ENCODE peak calls at places on chromosomes 16 and 17, in ten cellular contexts. One of them, this sample, is unnamed.

GRCh38 chr17:21674242-21674731 is 18.0 kb upstream of the KCNJ18 start:
- DNase-seq in HEK293T: no peak
- DNase-seq in GM12892: no peak
- DNase-seq in stimulated activated CD4-positive, alpha-beta T cell treated with anti-CD3 and anti-CD28 coated beads, TNF-alpha, amount 100 ng/mL, for 48 hours: no peak
- DNase-seq in non-pigmented ciliary epithelial cell: no peak
- DNase-seq in M059J: no peak
- DNase-seq in tibial nerve: no peak
- DNase-seq in T47D: no peak
- DNase-seq in fibroblast of the aortic adventitia: no peak
- DNase-seq in activated CD4-positive, CD25-positive, alpha-beta regulatory T cell treated with anti-CD3 and anti-CD28 coated beads, Interleukin-2, amount 50 U/mL, for 16 hours: no peak
- DNase-seq in this sample: no peak

GRCh38 chr16:57688987-57689771 is 5.4 kb upstream of the DRC7 start:
- DNase-seq in HEK293T: no peak
- DNase-seq in GM12892: no peak
- DNase-seq in stimulated activated CD4-positive, alpha-beta T cell treated with anti-CD3 and anti-CD28 coated beads, TNF-alpha, amount 100 ng/mL, for 48 hours: no peak
- DNase-seq in non-pigmented ciliary epithelial cell: no peak
- DNase-seq in M059J: no peak
- DNase-seq in tibial nerve: no peak
- DNase-seq in T47D: no peak
- DNase-seq in fibroblast of the aortic adventitia: no peak
- DNase-seq in activated CD4-positive, CD25-positive, alpha-beta regulatory T cell treated with anti-CD3 and anti-CD28 coated beads, Interleukin-2, amount 50 U/mL, for 16 hours: no peak
- DNase-seq in this sample: no peak

GRCh38 chr16:46787909-46788308 is 39.8 kb upstream of the MYLK3 start:
- DNase-seq in HEK293T: no peak
- DNase-seq in GM12892: no peak
- DNase-seq in stimulated activated CD4-positive, alpha-beta T cell treated with anti-CD3 and anti-CD28 coated beads, TNF-alpha, amount 100 ng/mL, for 48 hours: no peak
- DNase-seq in non-pigmented ciliary epithelial cell: no peak
- DNase-seq in M059J: no peak
- DNase-seq in tibial nerve: no peak
- DNase-seq in T47D: no peak
- DNase-seq in fibroblast of the aortic adventitia: no peak
- DNase-seq in activated CD4-positive, CD25-positive, alpha-beta regulatory T cell treated with anti-CD3 and anti-CD28 coated beads, Interleukin-2, amount 50 U/mL, for 16 hours: no peak
- DNase-seq in this sample: no peak

GRCh38 chr16:67594956-67595355 is 32.6 kb downstream of the CTCF start:
- DNase-seq in HEK293T: no peak
- DNase-seq in GM12892: no peak
- DNase-seq in stimulated activated CD4-positive, alpha-beta T cell treated with anti-CD3 and anti-CD28 coated beads, TNF-alpha, amount 100 ng/mL, for 48 hours: no peak
- DNase-seq in non-pigmented ciliary epithelial cell: peak
- DNase-seq in M059J: peak
- DNase-seq in tibial nerve: no peak
- DNase-seq in T47D: no peak
- DNase-seq in fibroblast of the aortic adventitia: peak
- DNase-seq in activated CD4-positive, CD25-positive, alpha-beta regulatory T cell treated with anti-CD3 and anti-CD28 coated beads, Interleukin-2, amount 50 U/mL, for 16 hours: no peak
- DNase-seq in this sample: peak

GRCh38 chr17:9037741-9038140 is 16.4 kb downstream of the NTN1 start:
- DNase-seq in HEK293T: no peak
- DNase-seq in GM12892: no peak
- DNase-seq in stimulated activated CD4-positive, alpha-beta T cell treated with anti-CD3 and anti-CD28 coated beads, TNF-alpha, amount 100 ng/mL, for 48 hours: no peak
- DNase-seq in non-pigmented ciliary epithelial cell: no peak
- DNase-seq in M059J: no peak
- DNase-seq in tibial nerve: no peak
- DNase-seq in T47D: no peak
- DNase-seq in fibroblast of the aortic adventitia: no peak
- DNase-seq in activated CD4-positive, CD25-positive, alpha-beta regulatory T cell treated with anti-CD3 and anti-CD28 coated beads, Interleukin-2, amount 50 U/mL, for 16 hours: no peak
- DNase-seq in this sample: no peak

GRCh38 chr17:82520041-82520910 is 744 bp downstream of the FOXK2 start:
- DNase-seq in HEK293T: no peak
- DNase-seq in GM12892: peak
- DNase-seq in stimulated activated CD4-positive, alpha-beta T cell treated with anti-CD3 and anti-CD28 coated beads, TNF-alpha, amount 100 ng/mL, for 48 hours: no peak
- DNase-seq in non-pigmented ciliary epithelial cell: no peak
- DNase-seq in M059J: no peak
- DNase-seq in tibial nerve: no peak
- DNase-seq in T47D: no peak
- DNase-seq in fibroblast of the aortic adventitia: peak
- DNase-seq in activated CD4-positive, CD25-positive, alpha-beta regulatory T cell treated with anti-CD3 and anti-CD28 coated beads, Interleukin-2, amount 50 U/mL, for 16 hours: no peak
- DNase-seq in this sample: peak

GRCh38 chr16:88290850-88291830 is 91.6 kb upstream of the ZNF469 start:
- DNase-seq in HEK293T: no peak
- DNase-seq in GM12892: no peak
- DNase-seq in stimulated activated CD4-positive, alpha-beta T cell treated with anti-CD3 and anti-CD28 coated beads, TNF-alpha, amount 100 ng/mL, for 48 hours: no peak
- DNase-seq in non-pigmented ciliary epithelial cell: no peak
- DNase-seq in M059J: no peak
- DNase-seq in tibial nerve: no peak
- DNase-seq in T47D: no peak
- DNase-seq in fibroblast of the aortic adventitia: no peak
- DNase-seq in activated CD4-positive, CD25-positive, alpha-beta regulatory T cell treated with anti-CD3 and anti-CD28 coated beads, Interleukin-2, amount 50 U/mL, for 16 hours: no peak
- DNase-seq in this sample: no peak

GRCh38 chr17:27236710-27237315 is 57.1 kb upstream of the WSB1 start:
- DNase-seq in HEK293T: peak
- DNase-seq in GM12892: no peak
- DNase-seq in stimulated activated CD4-positive, alpha-beta T cell treated with anti-CD3 and anti-CD28 coated beads, TNF-alpha, amount 100 ng/mL, for 48 hours: peak
- DNase-seq in non-pigmented ciliary epithelial cell: no peak
- DNase-seq in M059J: peak
- DNase-seq in tibial nerve: peak
- DNase-seq in T47D: peak
- DNase-seq in fibroblast of the aortic adventitia: peak
- DNase-seq in activated CD4-positive, CD25-positive, alpha-beta regulatory T cell treated with anti-CD3 and anti-CD28 coated beads, Interleukin-2, amount 50 U/mL, for 16 hours: peak
- DNase-seq in this sample: peak

This sample was measured in adipocyte.